ENCODE peak calls at places on chromosomes 16 and 17, in five cellular contexts. J is WTC11; X is stimulated activated CD8-positive, alpha-beta memory T cell treated with anti-CD3 and anti-CD28 coated beads, Interleukin-7, amount 100 ng/mL, for 1 hour; F is NCI-H510A treated with DMSO at 0.1 percent for 48 hours; I is cortex of kidney. R is an unnamed sample.

GRCh38 chr17:36553459-36553858 is 8.7 kb downstream of the GGNBP2 start:
- DNase-seq in F (no peak), X (no peak), J (no peak), I (no peak), R (no peak)

GRCh38 chr17:9940826-9941225 is 35.8 kb upstream of the RCVRN start:
- DNase-seq in X (no peak), F (no peak), I (no peak), J (no peak), R (no peak)

GRCh38 chr17:3959295-3959899 is 4.8 kb downstream of the ATP2A3 start:
- DNase-seq in I (no peak), J (no peak), X (no peak), F (peak), R (peak)

GRCh38 chr17:50034504-50035364 is 21.2 kb upstream of the ITGA3 start:
- DNase-seq in J (no peak), X (no peak), I (no peak), F (no peak), R (no peak)

GRCh38 chr17:79657861-79658810 is 47.3 kb upstream of the RBFOX3 start:
- DNase-seq in X (no peak), I (no peak), J (no peak), F (no peak), R (no peak)

GRCh38 chr17:13030459-13031305 is 12.9 kb upstream of the ELAC2 start:
- DNase-seq in F (peak), J (no peak), X (peak), I (no peak), R (peak)

GRCh38 chr16:80233097-80233835 is 307.5 kb upstream of the DYNLRB2 start:
- DNase-seq in F (no peak), J (no peak), X (no peak), I (no peak), R (no peak)

GRCh38 chr17:44223574-44224046 is 4.1 kb upstream of the UBTF start:
- DNase-seq in F (no peak), J (no peak), X (no peak), I (no peak), R (no peak)

GRCh38 chr16:85988306-85988705 is 89.3 kb downstream of the IRF8 start:
- DNase-seq in J (no peak), I (no peak), F (no peak), X (no peak), R (no peak)

GRCh38 chr16:68737046-68737729 is at the start of gene CDH1:
- DNase-seq in X (no peak), I (no peak), J (peak), F (peak), R (no peak)

GRCh38 chr16:30678586-30678970 is 20.3 kb downstream of the FBRS start:
- DNase-seq in J (no peak), I (no peak), F (no peak), X (no peak), R (no peak)

GRCh38 chr17:47955497-47956461 is 1.9 kb downstream of the PRR15L start:
- DNase-seq in J (no peak), I (no peak), F (peak), X (no peak), R (no peak)

GRCh38 chr16:25014500-25015147 is 545 bp downstream of the ARHGAP17 start:
- DNase-seq in J (peak), I (no peak), X (no peak), F (peak), R (peak)

GRCh38 chr17:44913676-44914075 is 1.6 kb downstream of the GFAP start:
- DNase-seq in I (no peak), X (no peak), J (no peak), F (no peak), R (no peak)

GRCh38 chr17:66378296-66378695 is 75.9 kb downstream of the PRKCA start:
- DNase-seq in I (no peak), F (no peak), X (no peak), J (no peak), R (peak)

GRCh38 chr17:49708515-49709161 is 874 bp upstream of the SLC35B1 start:
- DNase-seq in J (no peak), X (no peak), I (no peak), F (no peak), R (peak)

GRCh38 chr17:72376486-72377345 is 255.9 kb downstream of the SOX9 start:
- DNase-seq in X (no peak), J (no peak), F (no peak), I (no peak), R (no peak)

GRCh38 chr16:5015351-5015750 is 18.4 kb downstream of the NAGPA start:
- DNase-seq in I (no peak), F (no peak), X (no peak), J (no peak), R (no peak)

GRCh38 chr16:87723224-87723619 is 42.6 kb downstream of the KLHDC4 start:
- DNase-seq in F (peak), I (no peak), J (no peak), X (no peak), R (peak)

GRCh38 chr16:30903596-30903995 is 7.2 kb downstream of the CTF1 start:
- DNase-seq in X (no peak), I (no peak), F (no peak), J (no peak), R (no peak)

GRCh38 chr17:79919164-79919585 is 79.9 kb upstream of the CBX4 start:
- DNase-seq in I (no peak), X (no peak), J (no peak), F (no peak), R (no peak)

GRCh38 chr17:21275579-21276339 is 8.8 kb upstream of the MAP2K3 start:
- DNase-seq in F (peak), J (peak), X (peak), I (no peak), R (peak)

GRCh38 chr16:89357055-89357454 is 133.3 kb downstream of the ANKRD11 start:
- DNase-seq in J (no peak), I (no peak), F (peak), X (no peak), R (no peak)

GRCh38 chr16:3509470-3509928 is 8.7 kb downstream of the CLUAP1 start:
- DNase-seq in I (no peak), J (no peak), F (no peak), X (peak), R (peak)

GRCh38 chr16:85833540-85833914 is 34.0 kb downstream of the COX4I1 start:
- DNase-seq in J (no peak), X (no peak), I (no peak), F (no peak), R (no peak)